ENCODE peak calls at places on chromosome 15, in four cellular contexts. One of them, this sample, is unnamed.

GRCh38 chr15:78315686-78316085 is 16.3 kb upstream of the SKIC8 start:
- DNase-seq in AG08396: no peak
- DNase-seq in M059J: peak
- DNase-seq in GM10248: peak
- DNase-seq in this sample: no peak

GRCh38 chr15:73371812-73372211 is 3.1 kb upstream of the HCN4 start:
- DNase-seq in AG08396: no peak
- DNase-seq in M059J: no peak
- DNase-seq in GM10248: no peak
- DNase-seq in this sample: no peak

GRCh38 chr15:31268108-31268501 is 58.5 kb upstream of the KLF13 start:
- DNase-seq in AG08396: no peak
- DNase-seq in M059J: no peak
- DNase-seq in GM10248: peak
- DNase-seq in this sample: no peak

GRCh38 chr15:70210538-70210937 is 112.8 kb upstream of the TLE3 start:
- DNase-seq in AG08396: no peak
- DNase-seq in M059J: no peak
- DNase-seq in GM10248: no peak
- DNase-seq in this sample: no peak

GRCh38 chr15:50670115-50670514 is 16.5 kb downstream of the TRPM7 start:
- DNase-seq in AG08396: no peak
- DNase-seq in M059J: no peak
- DNase-seq in GM10248: no peak
- DNase-seq in this sample: no peak

GRCh38 chr15:99404454-99404853 is 153.2 kb downstream of the LRRC28 start:
- DNase-seq in AG08396: no peak
- DNase-seq in M059J: no peak
- DNase-seq in GM10248: no peak
- DNase-seq in this sample: no peak

GRCh38 chr15:60535265-60535664 is 56.3 kb upstream of the ICE2 start:
- DNase-seq in AG08396: no peak
- DNase-seq in M059J: no peak
- DNase-seq in GM10248: no peak
- DNase-seq in this sample: no peak

GRCh38 chr15:43912991-43913927 is 86.5 kb downstream of the WDR76 start:
- DNase-seq in AG08396: peak
- DNase-seq in M059J: peak
- DNase-seq in GM10248: no peak
- DNase-seq in this sample: peak

GRCh38 chr15:51171578-51171932 is 76.8 kb upstream of the TNFAIP8L3 start:
- DNase-seq in AG08396: no peak
- DNase-seq in M059J: no peak
- DNase-seq in GM10248: no peak
- DNase-seq in this sample: no peak

GRCh38 chr15:60933914-60934885 is 294.9 kb downstream of the RORA start:
- DNase-seq in AG08396: no peak
- DNase-seq in M059J: no peak
- DNase-seq in GM10248: no peak
- DNase-seq in this sample: no peak

GRCh38 chr15:87207251-87207650 is 1049.3 kb downstream of the NTRK3 start:
- DNase-seq in AG08396: no peak
- DNase-seq in M059J: no peak
- DNase-seq in GM10248: no peak
- DNase-seq in this sample: no peak

GRCh38 chr15:98519767-98520166 is 128.6 kb upstream of the IGF1R start:
- DNase-seq in AG08396: no peak
- DNase-seq in M059J: no peak
- DNase-seq in GM10248: no peak
- DNase-seq in this sample: no peak

GRCh38 chr15:50907866-50908208 is 646 bp upstream of the AP4E1 start:
- DNase-seq in AG08396: peak
- DNase-seq in M059J: peak
- DNase-seq in GM10248: peak
- DNase-seq in this sample: peak

This sample was measured in ACHN.